ENCODE peak calls at places on chromosomes 7 and 10, in ten cellular contexts. One of them, this sample, is unnamed.
A peak's percentile ranks its signal among the peaks of the same experiment; 100 is the strongest.

GRCh38 chr7:7122701-7123281 is 59.6 kb upstream of the C1GALT1 start:
- DNase-seq in heart right ventricle: no peak
- DNase-seq in OCI-LY7: no peak
- DNase-seq in A549: no peak
- DNase-seq in lower lobe of right lung: no peak
- DNase-seq in aorta: no peak
- DNase-seq in CD8-positive, alpha-beta T cell: no peak
- DNase-seq in astrocyte: peak; percentile 78
- DNase-seq in effector memory CD4-positive, alpha-beta T cell: no peak
- DNase-seq in pancreas: no peak
- DNase-seq in this sample: no peak

GRCh38 chr10:75487087-75487784 is 55.8 kb downstream of the LRMDA start:
- DNase-seq in heart right ventricle: no peak
- DNase-seq in OCI-LY7: no peak
- DNase-seq in A549: no peak
- DNase-seq in lower lobe of right lung: no peak
- DNase-seq in aorta: no peak
- DNase-seq in CD8-positive, alpha-beta T cell: no peak
- DNase-seq in astrocyte: peak; percentile 68
- DNase-seq in effector memory CD4-positive, alpha-beta T cell: no peak
- DNase-seq in pancreas: no peak
- DNase-seq in this sample: no peak

GRCh38 chr10:101441539-101442455 is 87.8 kb downstream of the BTRC start:
- DNase-seq in heart right ventricle: no peak
- DNase-seq in OCI-LY7: peak; percentile 68
- DNase-seq in A549: peak; percentile 83
- DNase-seq in lower lobe of right lung: no peak
- DNase-seq in aorta: no peak
- DNase-seq in CD8-positive, alpha-beta T cell: no peak
- DNase-seq in astrocyte: peak; percentile 69
- DNase-seq in effector memory CD4-positive, alpha-beta T cell: no peak
- DNase-seq in pancreas: no peak
- DNase-seq in this sample: no peak

GRCh38 chr10:7561216-7561893 is 105.4 kb downstream of the ITIH5 start:
- DNase-seq in heart right ventricle: peak; percentile 80
- DNase-seq in OCI-LY7: no peak
- DNase-seq in A549: no peak
- DNase-seq in lower lobe of right lung: peak; percentile 44
- DNase-seq in aorta: peak; percentile 76
- DNase-seq in CD8-positive, alpha-beta T cell: no peak
- DNase-seq in astrocyte: peak; percentile 35
- DNase-seq in effector memory CD4-positive, alpha-beta T cell: no peak
- DNase-seq in pancreas: peak; percentile 73
- DNase-seq in this sample: no peak

GRCh38 chr10:52213511-52213831 is 100.6 kb upstream of the DKK1 start:
- DNase-seq in heart right ventricle: no peak
- DNase-seq in OCI-LY7: no peak
- DNase-seq in A549: no peak
- DNase-seq in lower lobe of right lung: no peak
- DNase-seq in aorta: no peak
- DNase-seq in CD8-positive, alpha-beta T cell: no peak
- DNase-seq in astrocyte: peak; percentile 27
- DNase-seq in effector memory CD4-positive, alpha-beta T cell: no peak
- DNase-seq in pancreas: no peak
- DNase-seq in this sample: no peak

GRCh38 chr10:126041804-126042231 is 145.5 kb downstream of the FANK1 start:
- DNase-seq in heart right ventricle: peak; percentile 81
- DNase-seq in OCI-LY7: peak; percentile 76
- DNase-seq in A549: peak; percentile 80
- DNase-seq in lower lobe of right lung: peak; percentile 91
- DNase-seq in aorta: peak; percentile 96
- DNase-seq in CD8-positive, alpha-beta T cell: peak; percentile 57
- DNase-seq in astrocyte: peak; percentile 54
- DNase-seq in effector memory CD4-positive, alpha-beta T cell: peak; percentile 71
- DNase-seq in pancreas: peak; percentile 71
- DNase-seq in this sample: peak; percentile 96

GRCh38 chr7:46285856-46286255 is 364.8 kb upstream of the IGFBP3 start:
- DNase-seq in heart right ventricle: no peak
- DNase-seq in OCI-LY7: no peak
- DNase-seq in A549: no peak
- DNase-seq in lower lobe of right lung: no peak
- DNase-seq in aorta: no peak
- DNase-seq in CD8-positive, alpha-beta T cell: no peak
- DNase-seq in astrocyte: peak; percentile 58
- DNase-seq in effector memory CD4-positive, alpha-beta T cell: no peak
- DNase-seq in pancreas: no peak
- DNase-seq in this sample: no peak

GRCh38 chr10:29846881-29847280 is 212.1 kb upstream of the SVIL start:
- DNase-seq in heart right ventricle: no peak
- DNase-seq in OCI-LY7: no peak
- DNase-seq in A549: no peak
- DNase-seq in lower lobe of right lung: no peak
- DNase-seq in aorta: no peak
- DNase-seq in CD8-positive, alpha-beta T cell: no peak
- DNase-seq in astrocyte: no peak
- DNase-seq in effector memory CD4-positive, alpha-beta T cell: no peak
- DNase-seq in pancreas: no peak
- DNase-seq in this sample: no peak

GRCh38 chr7:121545418-121545817 is 149.3 kb upstream of the FAM3C start:
- DNase-seq in heart right ventricle: no peak
- DNase-seq in OCI-LY7: no peak
- DNase-seq in A549: no peak
- DNase-seq in lower lobe of right lung: no peak
- DNase-seq in aorta: no peak
- DNase-seq in CD8-positive, alpha-beta T cell: no peak
- DNase-seq in astrocyte: no peak
- DNase-seq in effector memory CD4-positive, alpha-beta T cell: no peak
- DNase-seq in pancreas: no peak
- DNase-seq in this sample: no peak

GRCh38 chr7:80821781-80822180 is 97.1 kb downstream of the SEMA3C start:
- DNase-seq in heart right ventricle: no peak
- DNase-seq in OCI-LY7: no peak
- DNase-seq in A549: no peak
- DNase-seq in lower lobe of right lung: no peak
- DNase-seq in aorta: no peak
- DNase-seq in CD8-positive, alpha-beta T cell: no peak
- DNase-seq in astrocyte: no peak
- DNase-seq in effector memory CD4-positive, alpha-beta T cell: no peak
- DNase-seq in pancreas: no peak
- DNase-seq in this sample: no peak

GRCh38 chr10:116864436-116864835 is 15.1 kb downstream of the ENO4 start:
- DNase-seq in heart right ventricle: no peak
- DNase-seq in OCI-LY7: no peak
- DNase-seq in A549: no peak
- DNase-seq in lower lobe of right lung: no peak
- DNase-seq in aorta: no peak
- DNase-seq in CD8-positive, alpha-beta T cell: no peak
- DNase-seq in astrocyte: no peak
- DNase-seq in effector memory CD4-positive, alpha-beta T cell: no peak
- DNase-seq in pancreas: no peak
- DNase-seq in this sample: no peak

GRCh38 chr7:95493247-95493646 is 7.5 kb downstream of the ASB4 start:
- DNase-seq in heart right ventricle: no peak
- DNase-seq in OCI-LY7: no peak
- DNase-seq in A549: no peak
- DNase-seq in lower lobe of right lung: no peak
- DNase-seq in aorta: no peak
- DNase-seq in CD8-positive, alpha-beta T cell: no peak
- DNase-seq in astrocyte: peak; percentile 48
- DNase-seq in effector memory CD4-positive, alpha-beta T cell: no peak
- DNase-seq in pancreas: no peak
- DNase-seq in this sample: no peak

GRCh38 chr7:81499262-81500116 is 270.4 kb downstream of the HGF start:
- DNase-seq in heart right ventricle: no peak
- DNase-seq in OCI-LY7: peak; percentile 66
- DNase-seq in A549: peak; percentile 93
- DNase-seq in lower lobe of right lung: no peak
- DNase-seq in aorta: no peak
- DNase-seq in CD8-positive, alpha-beta T cell: no peak
- DNase-seq in astrocyte: peak; percentile 69
- DNase-seq in effector memory CD4-positive, alpha-beta T cell: no peak
- DNase-seq in pancreas: no peak
- DNase-seq in this sample: no peak

GRCh38 chr7:104998040-104998752 is 15.8 kb upstream of the KMT2E start:
- DNase-seq in heart right ventricle: no peak
- DNase-seq in OCI-LY7: no peak
- DNase-seq in A549: no peak
- DNase-seq in lower lobe of right lung: no peak
- DNase-seq in aorta: no peak
- DNase-seq in CD8-positive, alpha-beta T cell: no peak
- DNase-seq in astrocyte: no peak
- DNase-seq in effector memory CD4-positive, alpha-beta T cell: no peak
- DNase-seq in pancreas: no peak
- DNase-seq in this sample: no peak
- H3K4me1 ChIP-seq in heart right ventricle: peaks cover 85% of the 10 kb centered on the region
- H3K4me1 ChIP-seq in OCI-LY7: peaks cover 21% of the 10 kb centered on the region
- H3K4me1 ChIP-seq in A549: peaks cover 57% of the 10 kb centered on the region
- H3K4me1 ChIP-seq in lower lobe of right lung: peaks cover 100% of the 10 kb centered on the region
- H3K4me1 ChIP-seq in aorta: peaks cover 4% of the 10 kb centered on the region
- H3K4me1 ChIP-seq in CD8-positive, alpha-beta T cell: peaks cover 76% of the 10 kb centered on the region
- H3K4me1 ChIP-seq in astrocyte: peaks cover 13% of the 10 kb centered on the region
- H3K4me1 ChIP-seq in effector memory CD4-positive, alpha-beta T cell: peaks cover 30% of the 10 kb centered on the region
- H3K4me1 ChIP-seq in pancreas: peaks cover 55% of the 10 kb centered on the region
- H3K4me1 ChIP-seq in this sample: no peaks in the 10 kb centered on the region

GRCh38 chr7:151010307-151011096 is 13.8 kb downstream of the ATG9B start:
- DNase-seq in heart right ventricle: no peak
- DNase-seq in OCI-LY7: no peak
- DNase-seq in A549: no peak
- DNase-seq in lower lobe of right lung: no peak
- DNase-seq in aorta: no peak
- DNase-seq in CD8-positive, alpha-beta T cell: no peak
- DNase-seq in astrocyte: no peak
- DNase-seq in effector memory CD4-positive, alpha-beta T cell: peak; percentile 32
- DNase-seq in pancreas: no peak
- DNase-seq in this sample: no peak
- H3K4me1 ChIP-seq in heart right ventricle: peaks cover 32% of the 10 kb centered on the region
- H3K4me1 ChIP-seq in OCI-LY7: peaks cover 7% of the 10 kb centered on the region
- H3K4me1 ChIP-seq in A549: peaks cover 23% of the 10 kb centered on the region
- H3K4me1 ChIP-seq in lower lobe of right lung: peaks cover 64% of the 10 kb centered on the region
- H3K4me1 ChIP-seq in aorta: no peaks in the 10 kb centered on the region
- H3K4me1 ChIP-seq in CD8-positive, alpha-beta T cell: peaks cover 86% of the 10 kb centered on the region
- H3K4me1 ChIP-seq in astrocyte: peaks cover 13% of the 10 kb centered on the region
- H3K4me1 ChIP-seq in effector memory CD4-positive, alpha-beta T cell: peaks cover 86% of the 10 kb centered on the region
- H3K4me1 ChIP-seq in pancreas: no peaks in the 10 kb centered on the region
- H3K4me1 ChIP-seq in this sample: peaks cover 53% of the 10 kb centered on the region

GRCh38 chr7:50317221-50317678 is 12.7 kb downstream of the IKZF1 start:
- DNase-seq in heart right ventricle: no peak
- DNase-seq in OCI-LY7: no peak
- DNase-seq in A549: no peak
- DNase-seq in lower lobe of right lung: no peak
- DNase-seq in aorta: no peak
- DNase-seq in CD8-positive, alpha-beta T cell: no peak
- DNase-seq in astrocyte: no peak
- DNase-seq in effector memory CD4-positive, alpha-beta T cell: peak; percentile 54
- DNase-seq in pancreas: no peak
- DNase-seq in this sample: no peak

GRCh38 chr7:50314778-50315177 is 10.3 kb downstream of the IKZF1 start:
- DNase-seq in heart right ventricle: no peak
- DNase-seq in OCI-LY7: no peak
- DNase-seq in A549: no peak
- DNase-seq in lower lobe of right lung: no peak
- DNase-seq in aorta: no peak
- DNase-seq in CD8-positive, alpha-beta T cell: no peak
- DNase-seq in astrocyte: no peak
- DNase-seq in effector memory CD4-positive, alpha-beta T cell: no peak
- DNase-seq in pancreas: no peak
- DNase-seq in this sample: no peak

GRCh38 chr7:50315739-50316671 is 11.5 kb downstream of the IKZF1 start:
- DNase-seq in heart right ventricle: no peak
- DNase-seq in OCI-LY7: peak; percentile 57
- DNase-seq in A549: no peak
- DNase-seq in lower lobe of right lung: no peak
- DNase-seq in aorta: no peak
- DNase-seq in CD8-positive, alpha-beta T cell: no peak
- DNase-seq in astrocyte: no peak
- DNase-seq in effector memory CD4-positive, alpha-beta T cell: no peak
- DNase-seq in pancreas: no peak
- DNase-seq in this sample: no peak

GRCh38 chr7:50312589-50313162 is 8.2 kb downstream of the IKZF1 start:
- DNase-seq in heart right ventricle: no peak
- DNase-seq in OCI-LY7: peak; percentile 37
- DNase-seq in A549: no peak
- DNase-seq in lower lobe of right lung: no peak
- DNase-seq in aorta: no peak
- DNase-seq in CD8-positive, alpha-beta T cell: no peak
- DNase-seq in astrocyte: no peak
- DNase-seq in effector memory CD4-positive, alpha-beta T cell: no peak
- DNase-seq in pancreas: no peak
- DNase-seq in this sample: no peak

GRCh38 chr7:50315193-50315592 is 10.7 kb downstream of the IKZF1 start:
- DNase-seq in heart right ventricle: no peak
- DNase-seq in OCI-LY7: peak; percentile 32
- DNase-seq in A549: no peak
- DNase-seq in lower lobe of right lung: no peak
- DNase-seq in aorta: no peak
- DNase-seq in CD8-positive, alpha-beta T cell: no peak
- DNase-seq in astrocyte: no peak
- DNase-seq in effector memory CD4-positive, alpha-beta T cell: no peak
- DNase-seq in pancreas: no peak
- DNase-seq in this sample: no peak
- H3K4me1 ChIP-seq in heart right ventricle: no peaks in the 10 kb centered on the region
- H3K4me1 ChIP-seq in OCI-LY7: peaks cover 70% of the 10 kb centered on the region
- H3K4me1 ChIP-seq in A549: no peaks in the 10 kb centered on the region
- H3K4me1 ChIP-seq in lower lobe of right lung: peaks cover 23% of the 10 kb centered on the region
- H3K4me1 ChIP-seq in aorta: no peaks in the 10 kb centered on the region
- H3K4me1 ChIP-seq in CD8-positive, alpha-beta T cell: peaks cover 99% of the 10 kb centered on the region
- H3K4me1 ChIP-seq in astrocyte: no peaks in the 10 kb centered on the region
- H3K4me1 ChIP-seq in effector memory CD4-positive, alpha-beta T cell: peaks cover 76% of the 10 kb centered on the region
- H3K4me1 ChIP-seq in pancreas: no peaks in the 10 kb centered on the region
- H3K4me1 ChIP-seq in this sample: no peaks in the 10 kb centered on the region

GRCh38 chr10:90589825-90590224 is 268.0 kb downstream of the HTR7 start:
- DNase-seq in heart right ventricle: no peak
- DNase-seq in OCI-LY7: no peak
- DNase-seq in A549: no peak
- DNase-seq in lower lobe of right lung: no peak
- DNase-seq in aorta: no peak
- DNase-seq in CD8-positive, alpha-beta T cell: no peak
- DNase-seq in astrocyte: no peak
- DNase-seq in effector memory CD4-positive, alpha-beta T cell: no peak
- DNase-seq in pancreas: no peak
- DNase-seq in this sample: no peak
- H3K4me1 ChIP-seq in heart right ventricle: no peaks in the 10 kb centered on the region
- H3K4me1 ChIP-seq in OCI-LY7: no peaks in the 10 kb centered on the region
- H3K4me1 ChIP-seq in A549: no peaks in the 10 kb centered on the region
- H3K4me1 ChIP-seq in lower lobe of right lung: no peaks in the 10 kb centered on the region
- H3K4me1 ChIP-seq in aorta: peaks cover 3% of the 10 kb centered on the region
- H3K4me1 ChIP-seq in CD8-positive, alpha-beta T cell: no peaks in the 10 kb centered on the region
- H3K4me1 ChIP-seq in astrocyte: peaks cover 18% of the 10 kb centered on the region
- H3K4me1 ChIP-seq in effector memory CD4-positive, alpha-beta T cell: no peaks in the 10 kb centered on the region
- H3K4me1 ChIP-seq in pancreas: no peaks in the 10 kb centered on the region
- H3K4me1 ChIP-seq in this sample: no peaks in the 10 kb centered on the region

This sample was measured in right atrium auricular region.